ENCODE peak calls at places on chromosomes 13 and 19, in seven cellular contexts. One of them, this sample, is unnamed. For H3K4me1, the result is how much of the 10 kb centered on the place peaks cover.

GRCh38 chr13:90321281-90321931 is 1026.1 kb upstream of the MIR17HG start:
- DNase-seq in A549: no peak
- DNase-seq in SK-N-SH: no peak
- DNase-seq in GM12878: no peak
- DNase-seq in HCT116: no peak
- DNase-seq in K562: no peak
- DNase-seq in H1: no peak
- DNase-seq in this sample: no peak

GRCh38 chr13:34044660-34045080 is 226.7 kb downstream of the RFC3 start:
- DNase-seq in HCT116: peak
- DNase-seq in A549: peak
- DNase-seq in K562: no peak
- DNase-seq in H1: no peak
- DNase-seq in SK-N-SH: no peak
- DNase-seq in GM12878: no peak
- DNase-seq in this sample: peak

GRCh38 chr13:46182491-46182877 is 507 bp upstream of the LCP1 start:
- DNase-seq in K562: no peak
- DNase-seq in HCT116: no peak
- DNase-seq in SK-N-SH: no peak
- DNase-seq in GM12878: no peak
- DNase-seq in A549: no peak
- DNase-seq in H1: no peak
- DNase-seq in this sample: no peak

GRCh38 chr13:42266464-42266863 is 5.5 kb upstream of the AKAP11 start:
- DNase-seq in A549: no peak
- DNase-seq in GM12878: no peak
- DNase-seq in SK-N-SH: no peak
- DNase-seq in K562: no peak
- DNase-seq in H1: no peak
- DNase-seq in HCT116: no peak
- DNase-seq in this sample: peak

GRCh38 chr13:52845766-52846566 is 2.5 kb downstream of the PCDH8 start:
- DNase-seq in HCT116: no peak
- DNase-seq in K562: no peak
- DNase-seq in H1: peak
- DNase-seq in GM12878: no peak
- DNase-seq in A549: no peak
- DNase-seq in SK-N-SH: peak
- DNase-seq in this sample: peak

GRCh38 chr19:371501-372160 is 27.0 kb upstream of the MIER2 start:
- DNase-seq in GM12878: no peak
- DNase-seq in SK-N-SH: peak
- DNase-seq in H1: no peak
- DNase-seq in K562: no peak
- DNase-seq in A549: no peak
- DNase-seq in HCT116: no peak
- DNase-seq in this sample: no peak

GRCh38 chr13:64459778-64460177 is 2770.4 kb downstream of the PCDH9 start:
- DNase-seq in GM12878: no peak
- DNase-seq in HCT116: no peak
- DNase-seq in SK-N-SH: no peak
- DNase-seq in H1: no peak
- DNase-seq in A549: no peak
- DNase-seq in K562: no peak
- DNase-seq in this sample: no peak

GRCh38 chr19:10471909-10472308 is 31.2 kb downstream of the KEAP1 start:
- DNase-seq in H1: no peak
- DNase-seq in SK-N-SH: peak
- DNase-seq in HCT116: no peak
- DNase-seq in GM12878: no peak
- DNase-seq in K562: peak
- DNase-seq in A549: peak
- DNase-seq in this sample: peak

GRCh38 chr19:57886046-57886445 is 2.8 kb downstream of the ZNF814 start:
- DNase-seq in SK-N-SH: no peak
- DNase-seq in GM12878: no peak
- DNase-seq in K562: no peak
- DNase-seq in H1: no peak
- DNase-seq in A549: no peak
- DNase-seq in HCT116: no peak
- DNase-seq in this sample: no peak

GRCh38 chr13:48066310-48066989 is 28.5 kb downstream of the MED4 start:
- DNase-seq in A549: peak
- DNase-seq in HCT116: no peak
- DNase-seq in GM12878: peak
- DNase-seq in K562: peak
- DNase-seq in H1: no peak
- DNase-seq in SK-N-SH: no peak
- DNase-seq in this sample: no peak

GRCh38 chr19:43628646-43629326 is 9.4 kb upstream of the ZNF428 start:
- DNase-seq in A549: no peak
- DNase-seq in GM12878: no peak
- DNase-seq in H1: no peak
- DNase-seq in SK-N-SH: no peak
- DNase-seq in K562: no peak
- DNase-seq in HCT116: no peak
- DNase-seq in this sample: no peak

GRCh38 chr19:46716013-46716671 is 772 bp downstream of the PRKD2 start:
- DNase-seq in K562: peak
- DNase-seq in A549: no peak
- DNase-seq in HCT116: no peak
- DNase-seq in SK-N-SH: peak
- DNase-seq in H1: peak
- DNase-seq in GM12878: no peak
- DNase-seq in this sample: no peak

DNA sequence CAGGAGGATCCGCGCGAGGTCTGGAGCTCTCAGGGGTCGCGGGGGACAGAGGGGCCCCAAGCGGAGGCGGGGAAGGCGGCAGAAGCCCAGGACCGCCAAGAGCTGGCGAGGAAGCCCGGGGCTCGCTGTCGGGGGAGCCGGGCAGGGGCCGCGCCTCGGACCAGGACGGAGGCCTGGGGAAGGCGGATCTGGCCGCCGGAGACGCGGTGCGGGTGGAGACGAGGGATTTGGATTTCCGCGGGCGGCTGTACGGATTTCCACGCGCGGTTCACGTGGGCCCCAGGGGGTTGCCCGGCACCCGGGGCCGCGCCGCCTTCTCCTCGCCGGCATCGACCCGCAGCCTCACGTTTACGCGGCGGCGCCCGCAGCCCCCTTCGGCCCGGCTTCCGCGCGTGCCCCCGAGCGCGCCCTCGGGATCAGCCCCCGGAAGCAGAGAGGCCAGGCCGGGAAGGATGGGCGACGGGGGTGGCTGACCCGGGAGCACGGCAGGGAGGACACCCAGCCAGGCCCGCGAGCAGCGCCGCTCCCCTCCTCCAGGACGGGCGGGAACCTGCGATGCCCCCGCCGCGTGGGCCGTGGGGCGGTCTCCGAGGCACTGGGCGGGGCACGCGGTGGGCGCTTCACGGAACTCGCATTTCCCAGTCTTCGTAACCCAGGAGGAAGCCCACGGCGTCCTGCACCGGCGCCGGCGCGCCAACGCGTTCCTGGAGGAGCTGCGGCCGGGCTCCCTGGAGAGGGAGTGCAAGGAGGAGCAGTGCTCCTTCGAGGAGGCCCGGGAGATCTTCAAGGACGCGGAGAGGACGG is 4.7 kb downstream of the F7 start:
- DNase-seq in GM12878: no peak
- DNase-seq in SK-N-SH: peak
- DNase-seq in H1: no peak
- DNase-seq in HCT116: no peak
- DNase-seq in K562: no peak
- DNase-seq in A549: no peak
- DNase-seq in this sample: no peak
- TF ChIP-seq MAX in GM12878: no peak
- TF ChIP-seq MAX in SK-N-SH: no peak
- TF ChIP-seq MAX in H1: peak
- TF ChIP-seq MAX in HCT116: no peak
- TF ChIP-seq MAX in K562: no peak
- TF ChIP-seq MAX in A549: no peak
- TF ChIP-seq MAX in this sample: no peak

DNA sequence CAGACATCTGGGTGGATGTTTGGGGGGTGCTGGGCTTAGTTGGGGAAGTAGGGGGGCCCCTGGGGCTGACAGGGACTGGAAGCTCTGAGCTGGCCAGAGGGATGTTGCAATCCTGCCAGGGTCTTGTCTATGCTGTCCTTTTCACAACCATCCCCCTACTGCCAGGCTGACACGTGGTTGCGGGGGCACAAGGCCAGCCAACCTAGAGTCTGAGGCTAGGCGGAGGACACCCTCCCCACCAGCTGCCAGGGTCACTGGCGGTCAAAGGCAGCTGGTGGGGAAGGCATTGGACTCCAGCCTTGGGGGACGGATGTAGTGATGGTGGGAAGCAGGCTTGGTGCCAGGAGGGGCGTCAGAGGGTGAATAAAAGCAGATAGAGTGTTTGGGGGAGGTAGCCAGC is 1.6 kb upstream of the APOC1 start:
- DNase-seq in A549: no peak
- DNase-seq in SK-N-SH: no peak
- DNase-seq in K562: no peak
- DNase-seq in H1: no peak
- DNase-seq in GM12878: no peak
- DNase-seq in HCT116: no peak
- DNase-seq in this sample: no peak
- H3K4me1 ChIP-seq in A549: under half
- H3K4me1 ChIP-seq in SK-N-SH: under half
- H3K4me1 ChIP-seq in K562: half or more
- H3K4me1 ChIP-seq in H1: under half
- H3K4me1 ChIP-seq in GM12878: under half
- H3K4me1 ChIP-seq in HCT116: under half
- H3K4me1 ChIP-seq in this sample: under half

GRCh38 chr19:28980236-28980868 is 232.6 kb downstream of the UQCRFS1 start:
- DNase-seq in K562: no peak
- DNase-seq in A549: peak
- DNase-seq in H1: no peak
- DNase-seq in SK-N-SH: no peak
- DNase-seq in HCT116: no peak
- DNase-seq in GM12878: no peak
- DNase-seq in this sample: no peak
- TF ChIP-seq CTCF in K562: no peak
- TF ChIP-seq CTCF in A549: no peak
- TF ChIP-seq CTCF in H1: peak
- TF ChIP-seq CTCF in SK-N-SH: peak
- TF ChIP-seq CTCF in HCT116: no peak
- TF ChIP-seq CTCF in GM12878: no peak
- TF ChIP-seq CTCF in this sample: no peak

DNA sequence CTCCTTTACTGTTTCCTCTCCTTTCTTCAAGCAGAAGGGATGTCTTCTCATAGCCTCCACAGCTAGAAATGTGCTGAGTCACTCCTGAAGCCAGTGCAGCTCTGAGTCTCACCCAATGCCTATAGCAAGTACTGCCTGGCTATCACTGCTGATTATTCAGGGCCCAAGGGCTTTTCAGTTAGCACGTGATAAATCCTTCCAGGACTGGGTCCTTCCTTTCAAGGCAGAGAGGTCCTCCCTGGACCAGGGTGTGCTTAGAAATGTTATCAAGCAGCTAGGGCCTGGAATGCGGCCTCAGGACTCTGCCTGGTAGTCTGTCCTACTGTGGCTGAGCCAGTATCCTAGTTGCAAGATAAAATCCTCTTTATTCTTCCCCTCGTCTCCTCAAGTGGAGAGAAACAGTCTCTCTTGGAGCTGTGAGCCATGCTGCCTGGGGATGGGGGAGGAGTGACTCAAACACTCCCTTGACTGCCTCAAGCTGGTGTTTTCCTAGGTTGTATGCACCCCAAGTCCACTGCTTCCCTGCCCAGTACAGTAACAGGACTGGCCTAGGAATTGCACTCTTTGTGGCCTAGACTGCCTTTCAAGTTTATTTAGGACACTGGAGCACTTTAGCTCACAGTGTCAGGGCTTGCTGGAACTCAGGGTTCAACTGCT is 198.7 kb upstream of the SERP2 start:
- DNase-seq in H1: no peak
- DNase-seq in GM12878: no peak
- DNase-seq in A549: peak
- DNase-seq in SK-N-SH: no peak
- DNase-seq in K562: peak
- DNase-seq in HCT116: no peak
- DNase-seq in this sample: no peak
- TF ChIP-seq MAX in H1: no peak
- TF ChIP-seq MAX in GM12878: no peak
- TF ChIP-seq MAX in A549: no peak
- TF ChIP-seq MAX in SK-N-SH: no peak
- TF ChIP-seq MAX in K562: no peak
- TF ChIP-seq MAX in HCT116: no peak
- TF ChIP-seq MAX in this sample: no peak

GRCh38 chr19:33821871-33822270 is 25.2 kb downstream of the KCTD15 start:
- DNase-seq in K562: no peak
- DNase-seq in GM12878: no peak
- DNase-seq in H1: peak
- DNase-seq in A549: no peak
- DNase-seq in HCT116: no peak
- DNase-seq in SK-N-SH: no peak
- DNase-seq in this sample: no peak
- H3K4me1 ChIP-seq in K562: under half
- H3K4me1 ChIP-seq in GM12878: under half
- H3K4me1 ChIP-seq in H1: under half
- H3K4me1 ChIP-seq in A549: under half
- H3K4me1 ChIP-seq in HCT116: under half
- H3K4me1 ChIP-seq in SK-N-SH: under half
- H3K4me1 ChIP-seq in this sample: under half